ENCODE peak calls at places on chromosomes 3 and 15, in eight cellular contexts. One of them, this sample, is unnamed.

GRCh38 chr15:89770041-89770440 is 6.1 kb upstream of the MESP2 start:
- DNase-seq in fibroblast of lung: peak
- DNase-seq in RKO: no peak
- DNase-seq in T-helper 9 cell: no peak
- DNase-seq in GF-D8: no peak
- DNase-seq in C1 segment of cervical spinal cord: no peak
- DNase-seq in activated CD8-positive, alpha-beta memory T cell treated with anti-CD3 and anti-CD28 coated beads, Interleukin-2, amount 50 U/mL, for 48 hours: no peak
- DNase-seq in globus pallidus: no peak
- DNase-seq in this sample: no peak

GRCh38 chr15:89416339-89417183 is 79.8 kb downstream of the RHCG start:
- DNase-seq in fibroblast of lung: peak
- DNase-seq in RKO: peak
- DNase-seq in T-helper 9 cell: peak
- DNase-seq in GF-D8: peak
- DNase-seq in activated CD8-positive, alpha-beta memory T cell treated with anti-CD3 and anti-CD28 coated beads, Interleukin-2, amount 50 U/mL, for 48 hours: peak
- DNase-seq in C1 segment of cervical spinal cord: no peak
- DNase-seq in globus pallidus: no peak
- DNase-seq in this sample: peak

GRCh38 chr3:148794357-148794756 is 33.3 kb upstream of the CPB1 start:
- DNase-seq in RKO: no peak
- DNase-seq in globus pallidus: no peak
- DNase-seq in fibroblast of lung: no peak
- DNase-seq in activated CD8-positive, alpha-beta memory T cell treated with anti-CD3 and anti-CD28 coated beads, Interleukin-2, amount 50 U/mL, for 48 hours: no peak
- DNase-seq in T-helper 9 cell: no peak
- DNase-seq in C1 segment of cervical spinal cord: no peak
- DNase-seq in GF-D8: no peak
- DNase-seq in this sample: no peak

GRCh38 chr3:144364797-144365196 is 393.2 kb downstream of the DIPK2A start:
- DNase-seq in GF-D8: no peak
- DNase-seq in C1 segment of cervical spinal cord: no peak
- DNase-seq in T-helper 9 cell: no peak
- DNase-seq in globus pallidus: no peak
- DNase-seq in activated CD8-positive, alpha-beta memory T cell treated with anti-CD3 and anti-CD28 coated beads, Interleukin-2, amount 50 U/mL, for 48 hours: no peak
- DNase-seq in fibroblast of lung: peak
- DNase-seq in RKO: no peak
- DNase-seq in this sample: no peak

GRCh38 chr15:60572462-60573214 is 93.7 kb upstream of the ICE2 start:
- DNase-seq in activated CD8-positive, alpha-beta memory T cell treated with anti-CD3 and anti-CD28 coated beads, Interleukin-2, amount 50 U/mL, for 48 hours: no peak
- DNase-seq in RKO: no peak
- DNase-seq in globus pallidus: no peak
- DNase-seq in C1 segment of cervical spinal cord: no peak
- DNase-seq in GF-D8: no peak
- DNase-seq in fibroblast of lung: no peak
- DNase-seq in T-helper 9 cell: no peak
- DNase-seq in this sample: no peak

GRCh38 chr3:134079111-134079531 is 49.4 kb upstream of the SLCO2A1 start:
- DNase-seq in GF-D8: no peak
- DNase-seq in RKO: no peak
- DNase-seq in activated CD8-positive, alpha-beta memory T cell treated with anti-CD3 and anti-CD28 coated beads, Interleukin-2, amount 50 U/mL, for 48 hours: peak
- DNase-seq in fibroblast of lung: no peak
- DNase-seq in C1 segment of cervical spinal cord: no peak
- DNase-seq in T-helper 9 cell: no peak
- DNase-seq in globus pallidus: no peak
- DNase-seq in this sample: no peak

GRCh38 chr3:42525736-42526345 is 23.4 kb downstream of the VIPR1 start:
- DNase-seq in activated CD8-positive, alpha-beta memory T cell treated with anti-CD3 and anti-CD28 coated beads, Interleukin-2, amount 50 U/mL, for 48 hours: no peak
- DNase-seq in C1 segment of cervical spinal cord: no peak
- DNase-seq in GF-D8: no peak
- DNase-seq in T-helper 9 cell: no peak
- DNase-seq in globus pallidus: no peak
- DNase-seq in RKO: no peak
- DNase-seq in fibroblast of lung: no peak
- DNase-seq in this sample: peak

GRCh38 chr3:96331341-96331740 is 483.1 kb upstream of the EPHA6 start:
- DNase-seq in activated CD8-positive, alpha-beta memory T cell treated with anti-CD3 and anti-CD28 coated beads, Interleukin-2, amount 50 U/mL, for 48 hours: no peak
- DNase-seq in GF-D8: no peak
- DNase-seq in fibroblast of lung: no peak
- DNase-seq in RKO: peak
- DNase-seq in T-helper 9 cell: no peak
- DNase-seq in C1 segment of cervical spinal cord: no peak
- DNase-seq in globus pallidus: no peak
- DNase-seq in this sample: no peak

GRCh38 chr3:52712291-52713212 is 6.6 kb downstream of the SPCS1 start:
- DNase-seq in GF-D8: no peak
- DNase-seq in T-helper 9 cell: no peak
- DNase-seq in C1 segment of cervical spinal cord: no peak
- DNase-seq in globus pallidus: no peak
- DNase-seq in fibroblast of lung: no peak
- DNase-seq in activated CD8-positive, alpha-beta memory T cell treated with anti-CD3 and anti-CD28 coated beads, Interleukin-2, amount 50 U/mL, for 48 hours: no peak
- DNase-seq in RKO: no peak
- DNase-seq in this sample: no peak

GRCh38 chr15:69852482-69853275 is 245.0 kb downstream of the TLE3 start:
- DNase-seq in T-helper 9 cell: no peak
- DNase-seq in GF-D8: no peak
- DNase-seq in fibroblast of lung: peak
- DNase-seq in activated CD8-positive, alpha-beta memory T cell treated with anti-CD3 and anti-CD28 coated beads, Interleukin-2, amount 50 U/mL, for 48 hours: no peak
- DNase-seq in globus pallidus: no peak
- DNase-seq in RKO: no peak
- DNase-seq in C1 segment of cervical spinal cord: no peak
- DNase-seq in this sample: no peak

This sample was measured in SW480.